ENCODE peak calls at places on chromosome 22, in eight cellular contexts. L is GM12878, I is HCT116, M is H9, S is IMR-90, X is neural progenitor cell, Z is endothelial cell of umbilical vein, W is fibroblast of lung. B is an unnamed sample.

GRCh38 chr22:48448821-48449220 is 1378.9 kb downstream of the BRD1 start:
- DNase-seq in S (no peak), M (no peak), I (no peak), X (no peak), W (no peak), Z (no peak), L (no peak), B (no peak)

GRCh38 chr22:49152930-49153770 is 674.5 kb downstream of the BRD1 start:
- DNase-seq in W (no peak), M (no peak), Z (no peak), I (no peak), S (no peak), X (no peak), L (no peak), B (no peak)

GRCh38 chr22:27207907-27208306 is 550.5 kb downstream of the MIAT start:
- DNase-seq in S (peak; percentile 39), W (no peak), Z (no peak), X (no peak), I (no peak), L (no peak), M (no peak), B (no peak)

GRCh38 chr22:27331526-27332281 is 469.9 kb downstream of the MN1 start:
- DNase-seq in I (no peak), W (peak; percentile 47), M (peak; percentile 63), Z (peak; percentile 62), X (peak; percentile 72), S (peak; percentile 27), L (no peak), B (no peak)

GRCh38 chr22:33023119-33023827 is 34.9 kb downstream of the SYN3 start:
- DNase-seq in I (no peak), W (no peak), Z (no peak), L (no peak), X (no peak), S (no peak), M (no peak), B (no peak)

GRCh38 chr22:17717708-17718107 is 56.6 kb downstream of the BID start:
- DNase-seq in L (no peak), I (no peak), M (no peak), X (no peak), Z (no peak), W (peak; percentile 53), S (peak; percentile 40), B (no peak)

GRCh38 chr22:25630446-25630845 is 66.0 kb downstream of the GRK3 start:
- DNase-seq in I (no peak), L (no peak), W (no peak), Z (no peak), X (no peak), M (no peak), S (no peak), B (no peak)

GRCh38 chr22:35601013-35601580 is 16.0 kb downstream of the MB start:
- DNase-seq in M (no peak), X (no peak), W (no peak), S (no peak), L (no peak), Z (no peak), I (no peak), B (no peak)

GRCh38 chr22:19855504-19856409 is 1.1 kb upstream of the GNB1L start:
- DNase-seq in L (peak; percentile 35), W (peak; percentile 41), M (peak; percentile 58), Z (peak; percentile 62), I (peak; percentile 31), X (no peak), S (peak; percentile 35), B (peak; percentile 68)

GRCh38 chr22:26797910-26798309 is 140.5 kb downstream of the MIAT start:
- DNase-seq in M (peak; percentile 60), X (peak; percentile 36), I (peak; percentile 6), L (no peak), S (no peak), W (no peak), Z (no peak), B (no peak)

GRCh38 chr22:37896181-37896592 is 9.9 kb upstream of the MICALL1 start:
- DNase-seq in Z (peak; percentile 48), M (peak; percentile 50), I (no peak), W (no peak), X (no peak), L (peak; percentile 60), S (peak; percentile 33), B (peak; percentile 83)

GRCh38 chr22:37165940-37166674 is 16.4 kb upstream of the IL2RB start:
- DNase-seq in M (no peak), I (no peak), W (no peak), Z (no peak), X (no peak), L (no peak), S (no peak), B (no peak)

GRCh38 chr22:23533328-23533762 is 46.7 kb downstream of the IGLL1 start:
- DNase-seq in S (peak; percentile 10), Z (peak; percentile 24), I (no peak), X (peak; percentile 91), M (peak; percentile 88), L (no peak), W (no peak), B (peak; percentile 16)
- H3K4me2 ChIP-seq in S (no peak overlapping the region), Z (no peak overlapping the region), I (no peak overlapping the region), X (peak overlapping the region; percentile 61), M (peak overlapping the region; percentile 41), L (no peak overlapping the region), W (no peak overlapping the region), B (no peak overlapping the region)

DNA sequence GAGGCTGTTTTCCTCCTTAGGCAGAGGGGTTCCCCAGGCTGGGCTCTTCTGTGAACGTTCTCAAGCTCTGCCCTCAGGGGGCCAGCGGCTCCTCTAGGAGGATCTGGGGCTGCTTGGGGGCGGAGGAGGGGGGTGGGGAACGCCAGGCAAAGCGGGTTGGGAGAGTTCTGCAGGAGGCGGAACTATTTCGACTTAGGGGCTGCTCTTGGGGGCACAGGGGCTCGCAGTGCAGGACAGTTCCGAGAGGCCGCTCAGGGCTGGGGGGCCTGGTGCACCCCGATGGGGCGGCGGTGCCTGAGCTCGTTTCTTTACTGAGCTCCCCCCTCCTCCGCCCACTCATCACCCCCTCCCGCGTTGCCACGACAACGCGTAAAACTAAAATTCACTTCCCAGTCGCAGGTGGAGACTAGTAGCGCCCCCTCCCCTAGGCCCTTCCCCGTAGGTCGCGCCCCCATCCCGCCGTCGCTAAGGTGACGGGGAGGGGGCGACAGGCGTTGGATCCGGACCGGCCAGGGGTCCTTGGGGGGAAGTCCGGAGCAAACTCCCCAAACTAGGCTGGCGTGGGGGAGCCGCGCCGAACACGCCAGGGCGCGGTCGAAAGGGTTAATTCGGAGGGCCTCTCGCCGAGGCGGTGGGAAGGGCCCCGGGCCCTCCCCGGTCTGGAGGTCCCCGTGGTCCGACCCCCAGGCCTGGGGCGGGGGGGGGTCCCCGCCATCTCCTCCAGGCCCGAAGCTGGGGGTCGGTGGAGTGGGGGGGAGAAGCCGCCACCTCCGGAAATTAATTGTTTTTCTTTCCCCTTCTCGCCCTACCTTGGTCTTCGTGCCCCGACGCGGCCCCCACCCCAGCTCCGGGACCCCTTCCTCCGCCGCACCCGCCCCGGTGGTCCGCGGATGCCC is 856 bp downstream of the SHANK3 start:
- DNase-seq in M (no peak), L (no peak), I (no peak), Z (peak; percentile 68), S (no peak), W (no peak), X (peak; percentile 62), B (no peak)
- H3K9ac ChIP-seq in M (no peak overlapping the region), L (no peak overlapping the region), I (no peak overlapping the region), Z (peak overlapping the region; percentile 90), S (no peak overlapping the region), W (no peak overlapping the region), X (no peak overlapping the region), B (no peak overlapping the region)

GRCh38 chr22:50695421-50696250 is 23.0 kb downstream of the SHANK3 start:
- DNase-seq in I (no peak), L (no peak), X (no peak), M (no peak), Z (no peak), W (no peak), S (no peak), B (no peak)

GRCh38 chr22:50696799-50697561 is 24.4 kb downstream of the SHANK3 start:
- DNase-seq in I (no peak), L (no peak), M (peak; percentile 59), S (no peak), W (peak; percentile 11), Z (no peak), X (peak; percentile 81), B (no peak)

GRCh38 chr22:50694766-50695420 is 22.3 kb downstream of the SHANK3 start:
- DNase-seq in L (no peak), Z (no peak), I (no peak), S (no peak), W (no peak), M (no peak), X (no peak), B (no peak)

GRCh38 chr22:50697667-50698506 is 25.3 kb downstream of the SHANK3 start:
- DNase-seq in I (no peak), X (no peak), M (no peak), W (no peak), Z (no peak), S (no peak), L (no peak), B (no peak)

DNA sequence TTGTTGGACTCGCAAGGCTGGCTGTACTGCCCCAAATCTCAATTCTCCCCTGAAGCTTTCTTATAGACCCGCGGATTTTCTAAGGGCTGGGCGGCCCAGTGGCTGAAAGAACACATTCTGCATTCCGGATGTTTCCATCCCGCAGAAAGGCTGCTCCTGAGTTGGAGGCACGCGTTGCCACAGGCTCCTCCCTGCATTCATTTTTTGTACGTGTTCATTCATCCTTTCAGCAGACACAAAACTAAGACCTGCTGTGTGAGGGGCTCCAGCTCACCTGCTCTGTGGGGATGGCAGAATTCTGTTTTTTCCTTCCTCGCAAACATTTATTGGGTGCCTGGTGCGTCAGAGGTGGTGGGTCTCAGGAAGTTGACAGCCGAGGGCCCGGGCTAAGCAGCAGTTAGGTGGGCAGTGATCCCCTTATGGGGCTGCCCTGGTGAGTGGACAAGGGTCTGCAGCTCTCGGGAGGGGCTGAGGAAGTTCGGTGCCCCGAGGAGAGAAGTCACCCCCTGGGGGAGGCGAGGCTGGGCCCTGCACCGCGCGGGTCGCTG is 23.7 kb downstream of the SHANK3 start:
- DNase-seq in Z (no peak), M (no peak), W (no peak), L (no peak), I (no peak), S (no peak), X (no peak), B (no peak)
- H3K4me2 ChIP-seq in Z (no peak overlapping the region), M (peak overlapping the region; percentile 20), W (no peak overlapping the region), L (no peak overlapping the region), I (no peak overlapping the region), S (no peak overlapping the region), X (peak overlapping the region; percentile 69), B (no peak overlapping the region)

DNA sequence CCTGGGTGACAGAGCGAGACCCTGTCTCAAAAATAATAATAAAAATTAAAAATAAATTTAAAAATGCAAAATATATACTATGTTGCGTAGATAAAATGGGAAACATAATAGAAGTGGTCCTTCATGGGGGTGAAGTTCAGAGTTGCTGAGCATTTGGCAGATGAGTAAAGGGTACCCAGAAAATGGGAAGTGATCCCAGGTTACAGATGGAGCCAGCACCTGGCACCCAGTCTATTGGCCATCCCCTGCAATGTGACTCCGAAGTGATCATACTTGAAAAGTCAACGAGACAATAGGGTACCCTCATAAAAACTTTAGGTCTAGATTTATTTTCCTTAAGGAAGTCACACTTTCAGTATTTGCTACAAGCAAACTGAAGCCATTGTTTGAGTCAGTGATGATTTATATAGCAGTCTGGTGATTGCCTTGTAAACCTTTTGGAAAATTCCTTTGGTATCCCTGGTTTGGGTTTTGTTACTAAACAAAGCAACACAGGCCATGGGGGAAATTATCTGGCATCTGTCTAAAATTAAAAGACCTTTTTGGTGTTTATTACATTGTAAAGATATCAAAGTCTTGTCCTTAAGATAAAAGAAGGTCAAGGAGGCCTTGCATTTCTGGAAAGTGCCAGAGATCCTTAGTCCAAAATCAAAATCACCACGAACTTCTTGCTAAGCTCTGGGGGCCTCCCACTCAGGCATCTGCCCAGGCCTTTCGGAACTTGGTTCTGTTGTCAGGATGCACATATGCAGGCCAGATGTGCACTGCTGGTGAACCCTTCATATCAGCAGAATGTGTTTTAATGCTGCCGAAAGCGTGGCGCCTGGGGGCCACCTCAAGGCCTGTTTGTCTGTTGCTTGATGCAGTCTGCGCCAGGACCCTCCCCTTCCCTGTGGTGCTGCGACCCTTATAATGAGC is 4.3 kb downstream of the SMARCB1 start:
- DNase-seq in W (peak; percentile 78), Z (no peak), M (no peak), I (no peak), S (peak; percentile 72), L (no peak), X (no peak), B (no peak)
- H3K9ac ChIP-seq in W (no peak overlapping the region), Z (no peak overlapping the region), M (no peak overlapping the region), I (no peak overlapping the region), S (peak overlapping the region; percentile 9), L (no peak overlapping the region), X (no peak overlapping the region), B (no peak overlapping the region)

B was measured in MM.1S.